ENCODE peak calls at places on chromosomes 3 and 15, in seven cellular contexts. One of them, this sample, is unnamed.

GRCh38 chr15:51718199-51718598 is 19.3 kb downstream of the LYSMD2 start:
- DNase-seq in T follicular helper cell: no peak
- DNase-seq in kidney tubule cell: no peak
- DNase-seq in epithelial cell of esophagus: no peak
- DNase-seq in stimulated activated CD8-positive, alpha-beta memory T cell treated with anti-CD3 and anti-CD28 coated beads, Interleukin-15, amount 100 ng/mL, for 24 hours: no peak
- DNase-seq in ecto neural progenitor cell: no peak
- DNase-seq in NCI-H82: peak; percentile 98
- DNase-seq in this sample: no peak

GRCh38 chr3:14372587-14372986 is 29.8 kb upstream of the SLC6A6 start:
- DNase-seq in T follicular helper cell: no peak
- DNase-seq in kidney tubule cell: no peak
- DNase-seq in epithelial cell of esophagus: no peak
- DNase-seq in stimulated activated CD8-positive, alpha-beta memory T cell treated with anti-CD3 and anti-CD28 coated beads, Interleukin-15, amount 100 ng/mL, for 24 hours: no peak
- DNase-seq in ecto neural progenitor cell: no peak
- DNase-seq in NCI-H82: no peak
- DNase-seq in this sample: no peak

GRCh38 chr15:57526076-57526475 is 65.6 kb upstream of the MYZAP start:
- DNase-seq in T follicular helper cell: no peak
- DNase-seq in kidney tubule cell: no peak
- DNase-seq in epithelial cell of esophagus: no peak
- DNase-seq in stimulated activated CD8-positive, alpha-beta memory T cell treated with anti-CD3 and anti-CD28 coated beads, Interleukin-15, amount 100 ng/mL, for 24 hours: no peak
- DNase-seq in ecto neural progenitor cell: no peak
- DNase-seq in NCI-H82: no peak
- DNase-seq in this sample: no peak

GRCh38 chr3:128179474-128179819 is 26.2 kb downstream of the EEFSEC start:
- DNase-seq in T follicular helper cell: no peak
- DNase-seq in kidney tubule cell: no peak
- DNase-seq in epithelial cell of esophagus: no peak
- DNase-seq in stimulated activated CD8-positive, alpha-beta memory T cell treated with anti-CD3 and anti-CD28 coated beads, Interleukin-15, amount 100 ng/mL, for 24 hours: no peak
- DNase-seq in ecto neural progenitor cell: no peak
- DNase-seq in NCI-H82: no peak
- DNase-seq in this sample: no peak

GRCh38 chr3:59482001-59482400 is 432.2 kb upstream of the CFAP20DC start:
- DNase-seq in T follicular helper cell: no peak
- DNase-seq in kidney tubule cell: peak; percentile 72
- DNase-seq in epithelial cell of esophagus: peak; percentile 71
- DNase-seq in stimulated activated CD8-positive, alpha-beta memory T cell treated with anti-CD3 and anti-CD28 coated beads, Interleukin-15, amount 100 ng/mL, for 24 hours: no peak
- DNase-seq in ecto neural progenitor cell: no peak
- DNase-seq in NCI-H82: no peak
- DNase-seq in this sample: no peak

GRCh38 chr3:8445861-8446260 is 55.8 kb upstream of the LMCD1 start:
- DNase-seq in T follicular helper cell: no peak
- DNase-seq in kidney tubule cell: peak; percentile 84
- DNase-seq in epithelial cell of esophagus: peak; percentile 75
- DNase-seq in stimulated activated CD8-positive, alpha-beta memory T cell treated with anti-CD3 and anti-CD28 coated beads, Interleukin-15, amount 100 ng/mL, for 24 hours: no peak
- DNase-seq in ecto neural progenitor cell: no peak
- DNase-seq in NCI-H82: no peak
- DNase-seq in this sample: no peak

GRCh38 chr3:44963571-44964325 is 12.2 kb downstream of the ZDHHC3 start:
- DNase-seq in T follicular helper cell: no peak
- DNase-seq in kidney tubule cell: no peak
- DNase-seq in epithelial cell of esophagus: peak; percentile 42
- DNase-seq in stimulated activated CD8-positive, alpha-beta memory T cell treated with anti-CD3 and anti-CD28 coated beads, Interleukin-15, amount 100 ng/mL, for 24 hours: no peak
- DNase-seq in ecto neural progenitor cell: no peak
- DNase-seq in NCI-H82: no peak
- DNase-seq in this sample: no peak

GRCh38 chr15:57138260-57138895 is 219.9 kb downstream of the TCF12 start:
- DNase-seq in T follicular helper cell: no peak
- DNase-seq in kidney tubule cell: peak; percentile 65
- DNase-seq in epithelial cell of esophagus: peak; percentile 79
- DNase-seq in stimulated activated CD8-positive, alpha-beta memory T cell treated with anti-CD3 and anti-CD28 coated beads, Interleukin-15, amount 100 ng/mL, for 24 hours: no peak
- DNase-seq in ecto neural progenitor cell: peak; percentile 56
- DNase-seq in NCI-H82: peak; percentile 83
- DNase-seq in this sample: no peak

GRCh38 chr15:31867536-31868442 is 162.5 kb upstream of the CHRNA7 start:
- DNase-seq in T follicular helper cell: peak; percentile 30
- DNase-seq in kidney tubule cell: peak; percentile 68
- DNase-seq in epithelial cell of esophagus: peak; percentile 56
- DNase-seq in stimulated activated CD8-positive, alpha-beta memory T cell treated with anti-CD3 and anti-CD28 coated beads, Interleukin-15, amount 100 ng/mL, for 24 hours: peak; percentile 40
- DNase-seq in ecto neural progenitor cell: peak; percentile 79
- DNase-seq in NCI-H82: peak; percentile 80
- DNase-seq in this sample: peak; percentile 75

GRCh38 chr15:74449066-74449465 is 11.9 kb downstream of the UBL7 start:
- DNase-seq in T follicular helper cell: no peak
- DNase-seq in kidney tubule cell: no peak
- DNase-seq in epithelial cell of esophagus: no peak
- DNase-seq in stimulated activated CD8-positive, alpha-beta memory T cell treated with anti-CD3 and anti-CD28 coated beads, Interleukin-15, amount 100 ng/mL, for 24 hours: no peak
- DNase-seq in ecto neural progenitor cell: no peak
- DNase-seq in NCI-H82: no peak
- DNase-seq in this sample: no peak

GRCh38 chr3:64806668-64807067 is 118.9 kb upstream of the ADAMTS9 start:
- DNase-seq in T follicular helper cell: no peak
- DNase-seq in kidney tubule cell: peak; percentile 76
- DNase-seq in epithelial cell of esophagus: no peak
- DNase-seq in stimulated activated CD8-positive, alpha-beta memory T cell treated with anti-CD3 and anti-CD28 coated beads, Interleukin-15, amount 100 ng/mL, for 24 hours: no peak
- DNase-seq in ecto neural progenitor cell: no peak
- DNase-seq in NCI-H82: no peak
- DNase-seq in this sample: no peak

GRCh38 chr3:78337801-78338211 is 1297.9 kb downstream of the ROBO2 start:
- DNase-seq in T follicular helper cell: no peak
- DNase-seq in kidney tubule cell: peak; percentile 35
- DNase-seq in epithelial cell of esophagus: no peak
- DNase-seq in stimulated activated CD8-positive, alpha-beta memory T cell treated with anti-CD3 and anti-CD28 coated beads, Interleukin-15, amount 100 ng/mL, for 24 hours: no peak
- DNase-seq in ecto neural progenitor cell: no peak
- DNase-seq in NCI-H82: no peak
- DNase-seq in this sample: no peak

GRCh38 chr15:90539789-90540188 is 10.1 kb downstream of the CRTC3 start:
- DNase-seq in T follicular helper cell: no peak
- DNase-seq in kidney tubule cell: no peak
- DNase-seq in epithelial cell of esophagus: no peak
- DNase-seq in stimulated activated CD8-positive, alpha-beta memory T cell treated with anti-CD3 and anti-CD28 coated beads, Interleukin-15, amount 100 ng/mL, for 24 hours: no peak
- DNase-seq in ecto neural progenitor cell: no peak
- DNase-seq in NCI-H82: no peak
- DNase-seq in this sample: no peak

GRCh38 chr3:176090727-176091126 is 1106.6 kb downstream of the TBL1XR1 start:
- DNase-seq in T follicular helper cell: no peak
- DNase-seq in kidney tubule cell: no peak
- DNase-seq in epithelial cell of esophagus: no peak
- DNase-seq in stimulated activated CD8-positive, alpha-beta memory T cell treated with anti-CD3 and anti-CD28 coated beads, Interleukin-15, amount 100 ng/mL, for 24 hours: no peak
- DNase-seq in ecto neural progenitor cell: no peak
- DNase-seq in NCI-H82: no peak
- DNase-seq in this sample: no peak

GRCh38 chr15:26744894-26745293 is 28.0 kb downstream of the GABRB3 start:
- DNase-seq in T follicular helper cell: no peak
- DNase-seq in kidney tubule cell: no peak
- DNase-seq in epithelial cell of esophagus: no peak
- DNase-seq in stimulated activated CD8-positive, alpha-beta memory T cell treated with anti-CD3 and anti-CD28 coated beads, Interleukin-15, amount 100 ng/mL, for 24 hours: no peak
- DNase-seq in ecto neural progenitor cell: no peak
- DNase-seq in NCI-H82: no peak
- DNase-seq in this sample: no peak

GRCh38 chr15:78937132-78937739 is 7.6 kb downstream of the CTSH start:
- DNase-seq in T follicular helper cell: no peak
- DNase-seq in kidney tubule cell: no peak
- DNase-seq in epithelial cell of esophagus: no peak
- DNase-seq in stimulated activated CD8-positive, alpha-beta memory T cell treated with anti-CD3 and anti-CD28 coated beads, Interleukin-15, amount 100 ng/mL, for 24 hours: no peak
- DNase-seq in ecto neural progenitor cell: no peak
- DNase-seq in NCI-H82: no peak
- DNase-seq in this sample: no peak

GRCh38 chr3:188558343-188559068 is 404.5 kb downstream of the LPP start:
- DNase-seq in T follicular helper cell: no peak
- DNase-seq in kidney tubule cell: peak; percentile 10
- DNase-seq in epithelial cell of esophagus: no peak
- DNase-seq in stimulated activated CD8-positive, alpha-beta memory T cell treated with anti-CD3 and anti-CD28 coated beads, Interleukin-15, amount 100 ng/mL, for 24 hours: no peak
- DNase-seq in ecto neural progenitor cell: no peak
- DNase-seq in NCI-H82: no peak
- DNase-seq in this sample: no peak

GRCh38 chr3:26090589-26090988 is 300.7 kb downstream of the OXSM start:
- DNase-seq in T follicular helper cell: no peak
- DNase-seq in kidney tubule cell: no peak
- DNase-seq in epithelial cell of esophagus: no peak
- DNase-seq in stimulated activated CD8-positive, alpha-beta memory T cell treated with anti-CD3 and anti-CD28 coated beads, Interleukin-15, amount 100 ng/mL, for 24 hours: no peak
- DNase-seq in ecto neural progenitor cell: no peak
- DNase-seq in NCI-H82: no peak
- DNase-seq in this sample: no peak

GRCh38 chr15:93028632-93029612 is 60.1 kb downstream of the RGMA start:
- DNase-seq in T follicular helper cell: no peak
- DNase-seq in kidney tubule cell: peak; percentile 44
- DNase-seq in epithelial cell of esophagus: peak; percentile 95
- DNase-seq in stimulated activated CD8-positive, alpha-beta memory T cell treated with anti-CD3 and anti-CD28 coated beads, Interleukin-15, amount 100 ng/mL, for 24 hours: no peak
- DNase-seq in ecto neural progenitor cell: peak; percentile 43
- DNase-seq in NCI-H82: no peak
- DNase-seq in this sample: no peak

GRCh38 chr3:155995525-155996370 is 124.6 kb upstream of the KCNAB1 start:
- DNase-seq in T follicular helper cell: no peak
- DNase-seq in kidney tubule cell: peak; percentile 43
- DNase-seq in epithelial cell of esophagus: peak; percentile 62
- DNase-seq in stimulated activated CD8-positive, alpha-beta memory T cell treated with anti-CD3 and anti-CD28 coated beads, Interleukin-15, amount 100 ng/mL, for 24 hours: no peak
- DNase-seq in ecto neural progenitor cell: no peak
- DNase-seq in NCI-H82: peak; percentile 77
- DNase-seq in this sample: no peak

GRCh38 chr15:32718082-32718821 is 448 bp downstream of the GREM1 start:
- DNase-seq in T follicular helper cell: no peak
- DNase-seq in kidney tubule cell: no peak
- DNase-seq in epithelial cell of esophagus: peak; percentile 37
- DNase-seq in stimulated activated CD8-positive, alpha-beta memory T cell treated with anti-CD3 and anti-CD28 coated beads, Interleukin-15, amount 100 ng/mL, for 24 hours: no peak
- DNase-seq in ecto neural progenitor cell: peak; percentile 65
- DNase-seq in NCI-H82: peak; percentile 15
- DNase-seq in this sample: peak; percentile 44

GRCh38 chr15:68312701-68313204 is 35.2 kb downstream of the FEM1B start:
- DNase-seq in T follicular helper cell: no peak
- DNase-seq in kidney tubule cell: no peak
- DNase-seq in epithelial cell of esophagus: peak; percentile 89
- DNase-seq in stimulated activated CD8-positive, alpha-beta memory T cell treated with anti-CD3 and anti-CD28 coated beads, Interleukin-15, amount 100 ng/mL, for 24 hours: no peak
- DNase-seq in ecto neural progenitor cell: peak; percentile 46
- DNase-seq in NCI-H82: no peak
- DNase-seq in this sample: peak; percentile 36

GRCh38 chr3:31412832-31413231 is 119.9 kb upstream of the STT3B start:
- DNase-seq in T follicular helper cell: no peak
- DNase-seq in kidney tubule cell: peak; percentile 36
- DNase-seq in epithelial cell of esophagus: peak; percentile 83
- DNase-seq in stimulated activated CD8-positive, alpha-beta memory T cell treated with anti-CD3 and anti-CD28 coated beads, Interleukin-15, amount 100 ng/mL, for 24 hours: no peak
- DNase-seq in ecto neural progenitor cell: no peak
- DNase-seq in NCI-H82: no peak
- DNase-seq in this sample: no peak

GRCh38 chr3:19060404-19060803 is 87.9 kb upstream of the KCNH8 start:
- DNase-seq in T follicular helper cell: no peak
- DNase-seq in kidney tubule cell: peak; percentile 33
- DNase-seq in epithelial cell of esophagus: no peak
- DNase-seq in stimulated activated CD8-positive, alpha-beta memory T cell treated with anti-CD3 and anti-CD28 coated beads, Interleukin-15, amount 100 ng/mL, for 24 hours: no peak
- DNase-seq in ecto neural progenitor cell: no peak
- DNase-seq in NCI-H82: no peak
- DNase-seq in this sample: no peak

GRCh38 chr3:15873415-15873814 is 75.6 kb upstream of the ANKRD28 start:
- DNase-seq in T follicular helper cell: no peak
- DNase-seq in kidney tubule cell: no peak
- DNase-seq in epithelial cell of esophagus: no peak
- DNase-seq in stimulated activated CD8-positive, alpha-beta memory T cell treated with anti-CD3 and anti-CD28 coated beads, Interleukin-15, amount 100 ng/mL, for 24 hours: no peak
- DNase-seq in ecto neural progenitor cell: no peak
- DNase-seq in NCI-H82: no peak
- DNase-seq in this sample: no peak

GRCh38 chr3:25429441-25429907 is 1.4 kb downstream of the RARB start:
- DNase-seq in T follicular helper cell: no peak
- DNase-seq in kidney tubule cell: no peak
- DNase-seq in epithelial cell of esophagus: no peak
- DNase-seq in stimulated activated CD8-positive, alpha-beta memory T cell treated with anti-CD3 and anti-CD28 coated beads, Interleukin-15, amount 100 ng/mL, for 24 hours: no peak
- DNase-seq in ecto neural progenitor cell: no peak
- DNase-seq in NCI-H82: no peak
- DNase-seq in this sample: no peak

GRCh38 chr3:103393395-103394186 is 958.8 kb downstream of the ZPLD1 start:
- DNase-seq in T follicular helper cell: no peak
- DNase-seq in kidney tubule cell: peak; percentile 2
- DNase-seq in epithelial cell of esophagus: no peak
- DNase-seq in stimulated activated CD8-positive, alpha-beta memory T cell treated with anti-CD3 and anti-CD28 coated beads, Interleukin-15, amount 100 ng/mL, for 24 hours: no peak
- DNase-seq in ecto neural progenitor cell: no peak
- DNase-seq in NCI-H82: no peak
- DNase-seq in this sample: no peak

GRCh38 chr3:156749244-156749643 is 74.9 kb downstream of the TIPARP start:
- DNase-seq in T follicular helper cell: no peak
- DNase-seq in kidney tubule cell: no peak
- DNase-seq in epithelial cell of esophagus: no peak
- DNase-seq in stimulated activated CD8-positive, alpha-beta memory T cell treated with anti-CD3 and anti-CD28 coated beads, Interleukin-15, amount 100 ng/mL, for 24 hours: no peak
- DNase-seq in ecto neural progenitor cell: no peak
- DNase-seq in NCI-H82: no peak
- DNase-seq in this sample: no peak

GRCh38 chr3:136250862-136251460 is 821 bp downstream of the PCCB start:
- DNase-seq in T follicular helper cell: no peak
- DNase-seq in kidney tubule cell: peak; percentile 68
- DNase-seq in epithelial cell of esophagus: peak; percentile 31
- DNase-seq in stimulated activated CD8-positive, alpha-beta memory T cell treated with anti-CD3 and anti-CD28 coated beads, Interleukin-15, amount 100 ng/mL, for 24 hours: no peak
- DNase-seq in ecto neural progenitor cell: peak; percentile 64
- DNase-seq in NCI-H82: peak; percentile 89
- DNase-seq in this sample: no peak

GRCh38 chr3:17631617-17632016 is 110.8 kb downstream of the TBC1D5 start:
- DNase-seq in T follicular helper cell: no peak
- DNase-seq in kidney tubule cell: no peak
- DNase-seq in epithelial cell of esophagus: no peak
- DNase-seq in stimulated activated CD8-positive, alpha-beta memory T cell treated with anti-CD3 and anti-CD28 coated beads, Interleukin-15, amount 100 ng/mL, for 24 hours: no peak
- DNase-seq in ecto neural progenitor cell: no peak
- DNase-seq in NCI-H82: peak; percentile 8
- DNase-seq in this sample: no peak

GRCh38 chr15:66707310-66708160 is 5.5 kb downstream of the SMAD6 start:
- DNase-seq in T follicular helper cell: no peak
- DNase-seq in kidney tubule cell: peak; percentile 59
- DNase-seq in epithelial cell of esophagus: peak; percentile 22
- DNase-seq in stimulated activated CD8-positive, alpha-beta memory T cell treated with anti-CD3 and anti-CD28 coated beads, Interleukin-15, amount 100 ng/mL, for 24 hours: no peak
- DNase-seq in ecto neural progenitor cell: peak; percentile 80
- DNase-seq in NCI-H82: peak; percentile 93
- DNase-seq in this sample: peak; percentile 35

GRCh38 chr15:57505949-57506391 is 85.7 kb upstream of the MYZAP start:
- DNase-seq in T follicular helper cell: no peak
- DNase-seq in kidney tubule cell: peak; percentile 84
- DNase-seq in epithelial cell of esophagus: peak; percentile 98
- DNase-seq in stimulated activated CD8-positive, alpha-beta memory T cell treated with anti-CD3 and anti-CD28 coated beads, Interleukin-15, amount 100 ng/mL, for 24 hours: no peak
- DNase-seq in ecto neural progenitor cell: no peak
- DNase-seq in NCI-H82: peak; percentile 16
- DNase-seq in this sample: no peak

GRCh38 chr3:128275316-128276150 is 122.3 kb downstream of the EEFSEC start:
- DNase-seq in T follicular helper cell: no peak
- DNase-seq in kidney tubule cell: peak; percentile 46
- DNase-seq in epithelial cell of esophagus: peak; percentile 32
- DNase-seq in stimulated activated CD8-positive, alpha-beta memory T cell treated with anti-CD3 and anti-CD28 coated beads, Interleukin-15, amount 100 ng/mL, for 24 hours: no peak
- DNase-seq in ecto neural progenitor cell: peak; percentile 35
- DNase-seq in NCI-H82: no peak
- DNase-seq in this sample: no peak

GRCh38 chr3:11074007-11074406 is 80.3 kb upstream of the HRH1 start:
- DNase-seq in T follicular helper cell: no peak
- DNase-seq in kidney tubule cell: no peak
- DNase-seq in epithelial cell of esophagus: no peak
- DNase-seq in stimulated activated CD8-positive, alpha-beta memory T cell treated with anti-CD3 and anti-CD28 coated beads, Interleukin-15, amount 100 ng/mL, for 24 hours: no peak
- DNase-seq in ecto neural progenitor cell: no peak
- DNase-seq in NCI-H82: no peak
- DNase-seq in this sample: no peak

GRCh38 chr3:61637088-61638051 is 76.0 kb downstream of the PTPRG start:
- DNase-seq in T follicular helper cell: no peak
- DNase-seq in kidney tubule cell: peak; percentile 64
- DNase-seq in epithelial cell of esophagus: no peak
- DNase-seq in stimulated activated CD8-positive, alpha-beta memory T cell treated with anti-CD3 and anti-CD28 coated beads, Interleukin-15, amount 100 ng/mL, for 24 hours: no peak
- DNase-seq in ecto neural progenitor cell: no peak
- DNase-seq in NCI-H82: peak; percentile 28
- DNase-seq in this sample: no peak

GRCh38 chr3:60645801-60646200 is 605.5 kb downstream of the FHIT start:
- DNase-seq in T follicular helper cell: no peak
- DNase-seq in kidney tubule cell: no peak
- DNase-seq in epithelial cell of esophagus: no peak
- DNase-seq in stimulated activated CD8-positive, alpha-beta memory T cell treated with anti-CD3 and anti-CD28 coated beads, Interleukin-15, amount 100 ng/mL, for 24 hours: no peak
- DNase-seq in ecto neural progenitor cell: no peak
- DNase-seq in NCI-H82: no peak
- DNase-seq in this sample: no peak